ENCODE peak calls at places on chromosomes 2 and 18, in five cellular contexts. O, Q, B, D and H are unnamed samples.

GRCh38 chr2:3728104-3729054 is 25.0 kb downstream of the DCDC2C start:
- DNase-seq in Q (no peak), D (peak), O (peak), B (no peak), H (no peak)

GRCh38 chr2:10750610-10751009 is 29.2 kb downstream of the ATP6V1C2 start:
- DNase-seq in O (no peak), D (no peak), Q (no peak), B (no peak), H (no peak)

GRCh38 chr2:5175231-5175630 is 517.0 kb upstream of the SOX11 start:
- DNase-seq in O (no peak), B (no peak), Q (no peak), D (no peak), H (no peak)

GRCh38 chr2:19841918-19842693 is 59.7 kb downstream of the TTC32 start:
- DNase-seq in D (no peak), O (no peak), B (no peak), Q (no peak), H (no peak)

GRCh38 chr2:239319261-239319661 is 81.6 kb downstream of the HDAC4 start:
- DNase-seq in Q (peak), O (peak), B (no peak), D (no peak), H (no peak)

GRCh38 chr2:165203689-165204559 is at the start of gene SCN3A:
- DNase-seq in B (no peak), Q (no peak), O (no peak), D (peak), H (no peak)

GRCh38 chr2:18903750-18904149 is 314.4 kb upstream of the NT5C1B start:
- DNase-seq in D (no peak), B (no peak), Q (no peak), O (no peak), H (no peak)

GRCh38 chr2:100840519-100840918 is 20.6 kb downstream of the NPAS2 start:
- DNase-seq in D (no peak), O (no peak), Q (no peak), B (no peak), H (no peak)

GRCh38 chr2:26316041-26316440 is 29.9 kb upstream of the SELENOI start:
- DNase-seq in D (peak), B (no peak), Q (no peak), O (no peak), H (no peak)

GRCh38 chr2:120142528-120143261 is 80.5 kb downstream of the TMEM185B start:
- DNase-seq in B (no peak), Q (no peak), D (no peak), O (no peak), H (no peak)

GRCh38 chr2:231604101-231604684 is 11.5 kb downstream of the TEX44 start:
- DNase-seq in B (no peak), O (peak), D (peak), Q (peak), H (peak)

GRCh38 chr2:108129636-108130035 is 110.1 kb upstream of the SULT1C3 start:
- DNase-seq in B (no peak), O (no peak), D (no peak), Q (no peak), H (no peak)

GRCh38 chr2:156539086-156539485 is 102.9 kb downstream of the GPD2 start:
- DNase-seq in B (no peak), D (no peak), O (no peak), Q (no peak), H (no peak)

GRCh38 chr2:152421521-152422367 is 86.8 kb downstream of the FMNL2 start:
- DNase-seq in Q (no peak), D (no peak), B (no peak), O (peak), H (no peak)

GRCh38 chr2:222897898-222898297 is 37.1 kb downstream of the ACSL3 start:
- DNase-seq in D (no peak), O (no peak), Q (no peak), B (no peak), H (no peak)

GRCh38 chr2:85704800-85705679 is 10.9 kb downstream of the GNLY start:
- DNase-seq in O (no peak), Q (no peak), D (no peak), B (no peak), H (no peak)
- H3K27ac ChIP-seq in O (peak), Q (peak), D (no peak), B (no peak), H (peak)

GRCh38 chr18:9619545-9619944 is 5.2 kb upstream of the PPP4R1 start:
- DNase-seq in D (no peak), O (no peak), Q (no peak), B (no peak), H (no peak)

GRCh38 chr18:9615973-9616559 is 1.7 kb upstream of the PPP4R1 start:
- DNase-seq in O (no peak), Q (no peak), D (no peak), B (no peak), H (no peak)

GRCh38 chr18:9619990-9620389 is 5.6 kb upstream of the PPP4R1 start:
- DNase-seq in B (no peak), D (no peak), O (no peak), Q (no peak), H (no peak)

GRCh38 chr18:9617006-9617542 is 2.7 kb upstream of the PPP4R1 start:
- DNase-seq in B (no peak), Q (no peak), O (no peak), D (no peak), H (no peak)

DNA sequence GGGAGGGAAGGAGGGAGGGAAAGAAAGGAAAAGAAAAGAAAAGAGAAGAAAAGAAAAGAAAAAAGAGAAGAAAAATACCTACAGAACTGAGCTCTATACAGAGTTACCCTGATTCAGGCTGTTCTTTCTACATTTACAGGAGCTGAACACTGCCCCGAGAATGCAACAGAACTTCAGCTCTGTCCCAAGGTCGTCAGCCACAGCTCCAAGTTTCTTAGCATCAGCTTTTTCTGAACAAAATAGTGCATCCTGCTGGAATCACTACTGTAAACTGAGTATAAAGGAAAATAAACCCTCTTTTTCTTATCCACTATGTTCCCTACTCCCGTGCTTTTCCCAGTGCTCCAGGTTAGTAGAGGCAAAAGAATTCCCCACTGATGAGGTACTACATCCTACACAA is 4.7 kb upstream of the PPP4R1 start:
- DNase-seq in B (no peak), O (no peak), D (no peak), Q (no peak), H (no peak)
- H3K27ac ChIP-seq in B (no peak), O (no peak), D (no peak), Q (no peak), H (no peak)

DNA sequence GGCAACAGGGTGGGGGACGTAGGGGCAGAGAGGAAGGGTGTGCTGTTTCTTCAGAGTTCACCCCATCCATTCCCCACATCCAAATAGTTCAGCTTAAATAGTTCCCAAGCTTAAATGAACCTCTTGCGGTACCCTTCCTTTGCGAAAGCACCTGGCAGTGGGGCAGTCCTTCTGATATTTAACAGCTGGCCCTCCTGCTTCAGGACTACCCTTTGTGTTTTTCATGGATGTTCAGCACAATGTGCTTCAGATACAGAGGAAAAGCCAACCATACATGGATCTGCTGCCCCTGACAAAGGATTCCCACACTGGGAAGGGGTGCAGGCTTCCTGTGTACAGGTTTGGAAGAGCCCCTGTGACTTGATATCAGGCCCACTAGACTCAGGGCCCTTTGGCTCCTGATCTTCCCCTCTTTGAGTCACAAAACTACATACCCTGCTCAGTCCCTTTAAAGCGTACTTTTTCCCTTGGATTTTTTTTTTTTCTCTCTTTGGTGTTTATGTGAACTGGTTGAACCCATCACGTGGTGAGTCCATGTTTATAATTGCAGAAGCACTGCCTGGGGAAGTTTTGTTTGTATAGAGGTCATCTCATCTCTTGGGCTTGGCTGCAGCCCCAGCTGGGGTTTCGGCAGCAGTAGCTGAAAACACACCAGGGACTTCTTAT is 45.3 kb upstream of the IGFBP5 start:
- DNase-seq in Q (no peak), D (no peak), B (no peak), O (no peak), H (no peak)
- H3K27ac ChIP-seq in Q (no peak), D (no peak), B (no peak), O (no peak), H (no peak)

GRCh38 chr2:45009303-45009927 is at the start of gene SIX2:
- DNase-seq in B (no peak), D (peak), O (peak), Q (peak), H (no peak)

GRCh38 chr2:45011621-45012602 is 2.7 kb upstream of the SIX2 start:
- DNase-seq in B (no peak), O (no peak), D (no peak), Q (no peak), H (no peak)

GRCh38 chr2:45010706-45011036 is 1.4 kb upstream of the SIX2 start:
- DNase-seq in O (no peak), D (peak), Q (no peak), B (no peak), H (no peak)

GRCh38 chr2:45008296-45009129 is 739 bp downstream of the SIX2 start:
- DNase-seq in D (peak), Q (peak), B (no peak), O (no peak), H (no peak)

DNA sequence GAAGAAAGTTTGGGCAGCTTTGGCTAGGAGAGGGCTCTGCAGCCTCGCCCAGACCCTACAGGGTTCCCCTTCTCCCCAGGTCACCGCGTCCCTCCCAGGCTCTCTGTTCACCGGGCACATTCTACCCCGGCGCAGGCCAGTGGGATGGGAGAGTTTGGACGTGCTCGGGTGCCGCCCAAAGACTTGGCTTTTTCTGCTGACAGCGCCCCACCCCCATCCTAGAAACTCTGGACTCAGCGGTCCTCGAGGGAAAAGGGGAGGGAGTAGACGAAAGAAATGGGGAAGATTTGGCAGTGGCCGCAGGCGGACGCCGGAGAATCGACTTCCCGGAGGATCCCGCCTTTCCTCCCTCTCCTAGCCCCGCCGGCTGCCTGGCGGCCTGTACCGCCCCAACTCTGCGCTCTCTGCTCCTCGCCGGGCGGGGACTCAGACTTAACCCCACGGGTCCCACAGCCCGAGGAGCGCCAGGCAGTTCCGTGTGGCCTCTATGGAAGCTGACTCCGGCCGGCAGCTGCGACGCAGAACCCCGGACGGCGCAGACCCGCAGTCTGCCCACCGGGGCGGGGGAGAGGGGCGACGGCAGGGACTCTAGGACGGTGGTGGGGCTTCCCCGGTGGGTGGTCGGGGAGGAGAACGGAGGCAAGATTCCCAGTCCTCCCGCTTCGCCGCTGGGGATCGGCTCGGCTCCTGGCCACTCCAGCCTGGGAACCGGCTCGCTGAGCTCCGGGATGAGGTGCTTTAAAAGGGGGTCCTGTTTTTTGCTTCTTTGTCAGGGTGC is 865 bp upstream of the SIX2 start:
- DNase-seq in B (no peak), Q (peak), O (peak), D (peak), H (no peak)
- H3K27ac ChIP-seq in B (no peak), Q (peak), O (peak), D (no peak), H (no peak)

GRCh38 chr2:203683932-203684556 is 22.4 kb upstream of the CD28 start:
- DNase-seq in B (no peak), O (peak), Q (peak), D (no peak), H (no peak)

GRCh38 chr2:203683421-203683820 is 23.0 kb upstream of the CD28 start:
- DNase-seq in O (no peak), B (no peak), D (no peak), Q (no peak), H (no peak)

GRCh38 chr2:203687161-203687560 is 19.3 kb upstream of the CD28 start:
- DNase-seq in O (no peak), D (no peak), Q (no peak), B (no peak), H (no peak)

GRCh38 chr2:203685081-203685621 is 21.3 kb upstream of the CD28 start:
- DNase-seq in B (no peak), O (peak), D (no peak), Q (no peak), H (no peak)

GRCh38 chr2:203685789-203686433 is 20.5 kb upstream of the CD28 start:
- DNase-seq in B (no peak), O (no peak), D (no peak), Q (no peak), H (no peak)
- H3K27ac ChIP-seq in B (no peak), O (peak), D (no peak), Q (peak), H (peak)

GRCh38 chr2:40369619-40370397 is 82.1 kb downstream of the SLC8A1 start:
- DNase-seq in Q (no peak), D (no peak), O (no peak), B (no peak), H (no peak)
- H3K27ac ChIP-seq in Q (no peak), D (no peak), O (no peak), B (no peak), H (no peak)

DNA sequence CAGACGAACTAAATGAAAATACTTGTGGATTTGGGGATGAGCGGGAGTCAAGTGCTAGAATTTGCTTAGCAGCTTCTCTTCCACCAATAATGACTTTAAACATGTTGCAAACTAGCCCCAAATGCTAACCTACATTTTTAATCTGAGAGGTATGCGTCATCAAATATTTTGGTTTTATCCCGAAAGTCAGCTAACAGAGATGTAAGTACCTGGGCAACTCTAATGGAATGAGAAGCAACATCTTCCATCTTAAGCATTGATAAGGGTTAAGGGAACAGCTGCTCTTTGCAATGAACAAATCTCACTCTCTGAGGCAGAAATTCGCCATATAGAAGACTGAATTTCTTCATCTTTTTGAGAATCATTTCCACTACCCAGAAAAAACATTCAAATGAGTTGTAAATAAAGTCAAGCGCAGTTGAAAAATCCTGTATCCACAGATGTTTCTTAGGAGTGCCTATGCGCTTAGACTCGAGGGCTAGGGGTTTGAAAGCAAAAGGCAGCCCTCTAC is 926 bp upstream of the YPEL5 start:
- DNase-seq in Q (no peak), B (no peak), D (no peak), O (no peak), H (no peak)
- H3K27ac ChIP-seq in Q (peak), B (peak), D (no peak), O (peak), H (peak)